ENCODE peak calls at places on chromosomes 6 and 20, in five cellular contexts. R is endodermal cell; X is CD4-positive, alpha-beta T cell; W is spleen; M is PC-9. C is an unnamed sample.
A peak's percentile ranks its signal among the peaks of the same experiment; 100 is the strongest.

GRCh38 chr20:43535370-43536004 is 23.3 kb upstream of the SGK2 start:
- DNase-seq in X (no peak), M (no peak), R (no peak), W (no peak), C (no peak)

GRCh38 chr20:63027425-63028389 is 20.9 kb upstream of the BHLHE23 start:
- DNase-seq in R (no peak), M (no peak), W (peak; percentile 68), X (no peak), C (peak; percentile 64)

GRCh38 chr6:20700375-20700774 is 166.1 kb downstream of the CDKAL1 start:
- DNase-seq in X (no peak), W (no peak), R (no peak), M (no peak), C (no peak)

GRCh38 chr6:34459899-34460593 is 5.8 kb upstream of the PACSIN1 start:
- DNase-seq in X (peak; percentile 27), M (no peak), W (peak; percentile 33), R (peak; percentile 86), C (peak; percentile 78)

GRCh38 chr6:22204153-22204552 is 92.7 kb downstream of the PRL start:
- DNase-seq in W (no peak), R (no peak), X (no peak), M (no peak), C (no peak)

GRCh38 chr6:104855507-104855906 is 4.2 kb downstream of the HACE1 start:
- DNase-seq in X (no peak), R (no peak), M (no peak), W (no peak), C (no peak)

GRCh38 chr6:30655743-30656094 is 8.8 kb downstream of the C6orf136 start:
- DNase-seq in R (no peak), W (no peak), M (no peak), X (no peak), C (no peak)

GRCh38 chr6:120056085-120056484 is 706.5 kb upstream of the MAN1A1 start:
- DNase-seq in W (no peak), M (no peak), X (no peak), R (peak; percentile 83), C (no peak)

GRCh38 chr6:64930664-64931063 is 776.4 kb downstream of the EYS start:
- DNase-seq in R (no peak), W (no peak), X (no peak), M (no peak), C (no peak)

GRCh38 chr20:38732981-38733380 is 8.7 kb downstream of the SLC32A1 start:
- DNase-seq in X (no peak), R (no peak), M (no peak), W (no peak), C (no peak)

GRCh38 chr6:77930945-77931344 is 278.1 kb downstream of the MEI4 start:
- DNase-seq in W (no peak), X (no peak), M (no peak), R (no peak), C (no peak)

GRCh38 chr20:35305682-35306556 is 13.7 kb upstream of the FAM83C start:
- DNase-seq in W (no peak), R (peak; percentile 36), X (no peak), M (peak; percentile 99), C (peak; percentile 96)

GRCh38 chr6:16168121-16168520 is 39.2 kb downstream of the MYLIP start:
- DNase-seq in M (no peak), W (no peak), X (no peak), R (no peak), C (no peak)

GRCh38 chr6:87350516-87350915 is 5.9 kb downstream of the C6orf163 start:
- DNase-seq in W (no peak), M (no peak), X (no peak), R (no peak), C (no peak)

GRCh38 chr20:58549681-58550542 is 34.7 kb upstream of the APCDD1L start:
- DNase-seq in W (no peak), R (peak; percentile 22), M (peak; percentile 32), X (no peak), C (no peak)

GRCh38 chr20:14441201-14441600 is 103.8 kb upstream of the FLRT3 start:
- DNase-seq in W (no peak), X (no peak), R (no peak), M (no peak), C (no peak)

GRCh38 chr6:151370509-151371078 is 20.8 kb downstream of the ZBTB2 start:
- DNase-seq in X (no peak), M (no peak), R (peak; percentile 53), W (no peak), C (no peak)

GRCh38 chr6:18362058-18362561 is 25.0 kb upstream of the RNF144B start:
- DNase-seq in R (no peak), W (no peak), M (peak; percentile 39), X (no peak), C (no peak)

GRCh38 chr6:144063246-144063743 is 32.1 kb downstream of the SF3B5 start:
- DNase-seq in W (no peak), X (no peak), R (peak; percentile 65), M (no peak), C (no peak)

GRCh38 chr20:59579404-59580207 is 24.7 kb upstream of the PHACTR3 start:
- DNase-seq in X (no peak), R (no peak), M (no peak), W (no peak), C (no peak)

GRCh38 chr6:105282801-105283585 is 103.2 kb upstream of the POPDC3 start:
- DNase-seq in X (no peak), W (no peak), R (no peak), M (peak; percentile 24), C (no peak)

GRCh38 chr6:41585605-41586004 is 39.4 kb downstream of the FOXP4 start:
- DNase-seq in M (no peak), R (no peak), W (no peak), X (no peak), C (no peak)

GRCh38 chr6:108589244-108589730 is 28.6 kb downstream of the FOXO3 start:
- DNase-seq in X (no peak), W (peak; percentile 81), R (peak; percentile 88), M (peak; percentile 90), C (peak; percentile 80)

DNA sequence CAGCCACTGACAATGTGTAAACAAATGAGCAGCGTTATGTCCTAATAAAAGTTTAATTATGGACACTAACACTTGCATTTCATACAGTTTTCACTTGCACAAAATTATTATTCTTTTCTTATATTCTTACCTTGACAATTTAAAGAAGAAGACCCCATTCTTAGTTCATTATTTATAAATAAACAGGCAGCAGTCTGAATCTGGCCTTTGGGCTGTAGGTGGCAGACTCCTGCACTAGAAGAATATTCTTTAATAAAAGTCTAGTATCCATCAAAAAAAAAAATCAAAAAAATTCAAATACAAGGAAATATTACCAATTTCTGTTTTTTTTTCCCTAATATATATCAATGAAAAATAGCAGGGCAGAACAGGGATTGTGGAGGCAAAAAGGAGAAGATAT is 24.8 kb downstream of the PTCHD4 start:
- DNase-seq in W (no peak), R (no peak), X (no peak), M (no peak), C (no peak)
- TF ChIP-seq CTCF in W (no peak), R (peak; percentile 42), X (no peak), M (peak; percentile 46), C (no peak)

GRCh38 chr20:17652411-17652810 is 29.6 kb downstream of the RRBP1 start:
- DNase-seq in R (no peak), X (no peak), M (no peak), W (peak; percentile 64), C (no peak)
- TF ChIP-seq CTCF in R (no peak), X (no peak), M (no peak), W (no peak), C (no peak)

GRCh38 chr6:43378631-43379030 is 9.2 kb upstream of the ZNF318 start:
- DNase-seq in R (no peak), M (no peak), X (no peak), W (no peak), C (no peak)
- TF ChIP-seq CTCF in R (peak; percentile 29), M (no peak), X (no peak), W (no peak), C (no peak)

DNA sequence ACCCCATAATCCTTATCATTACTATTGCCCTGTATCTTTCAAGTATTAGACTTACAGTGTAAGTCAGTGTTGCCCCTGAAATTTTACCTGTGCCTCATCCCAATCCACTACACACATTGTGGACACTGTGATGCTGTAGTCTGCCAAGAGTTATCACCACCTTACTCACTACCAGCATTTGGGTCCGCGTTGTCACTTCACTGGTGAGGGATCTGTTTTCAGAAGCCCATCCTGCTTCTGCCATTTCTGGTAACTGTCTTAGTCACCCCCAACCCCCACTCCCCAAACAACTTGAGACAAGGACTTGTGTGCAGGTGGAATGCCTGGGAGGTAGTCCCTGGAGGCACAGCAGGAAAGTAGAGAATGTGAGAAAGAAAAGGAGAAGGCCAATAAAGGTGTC is 6.0 kb upstream of the RAB44 start:
- DNase-seq in W (no peak), M (no peak), X (no peak), R (peak; percentile 20), C (no peak)
- TF ChIP-seq CTCF in W (no peak), M (no peak), X (no peak), R (no peak), C (no peak)

GRCh38 chr6:157396026-157396425 is 15.0 kb downstream of the ZDHHC14 start:
- DNase-seq in X (no peak), M (no peak), W (no peak), R (no peak), C (no peak)
- TF ChIP-seq CTCF in X (no peak), M (no peak), W (no peak), R (no peak), C (no peak)

DNA sequence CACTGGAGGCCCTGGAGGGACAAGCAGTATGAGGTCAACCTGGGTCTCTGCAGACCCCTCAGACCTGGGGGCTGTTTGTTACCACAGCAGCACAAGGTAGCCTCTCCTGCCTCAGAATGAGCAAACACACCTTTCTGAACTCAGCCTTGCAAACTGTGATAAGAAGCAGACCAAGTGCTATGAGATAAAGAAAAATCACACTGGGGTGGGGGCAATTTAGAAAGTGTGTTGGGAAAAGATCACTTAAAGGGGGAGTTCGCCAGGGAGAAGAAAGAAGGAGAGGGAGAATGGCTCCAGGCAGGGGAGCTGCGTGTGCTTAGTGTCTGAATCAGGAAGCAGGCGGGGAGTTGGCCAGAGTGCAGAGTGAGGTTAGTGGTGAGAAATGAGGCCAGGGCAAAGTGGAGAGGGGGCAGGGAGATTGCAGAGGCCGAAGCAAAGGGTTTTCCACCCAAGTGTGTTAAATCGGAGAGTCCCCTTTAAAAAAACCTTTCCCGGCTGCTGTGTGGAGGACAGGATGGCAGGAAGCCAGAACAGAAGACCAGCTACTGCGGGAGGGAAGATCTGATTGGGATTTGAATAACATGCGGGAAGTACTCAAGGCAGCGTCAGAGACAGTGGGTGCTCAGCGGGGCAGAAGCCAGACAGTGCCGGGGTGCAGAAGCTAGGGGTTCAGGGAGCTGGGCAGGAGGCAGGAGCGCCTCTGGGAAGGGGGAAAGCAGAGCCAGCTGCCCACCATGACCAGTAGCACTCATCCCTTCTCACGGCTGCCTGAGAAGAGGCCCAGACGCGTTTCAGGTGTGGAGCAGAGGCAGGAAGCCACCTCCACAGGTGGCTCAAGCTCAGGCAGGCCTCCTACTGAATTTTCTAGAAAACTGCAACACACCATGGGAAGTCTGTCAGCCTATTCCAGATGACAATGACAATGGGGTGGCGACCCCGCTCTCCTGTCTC is 9.0 kb downstream of the ADA start:
- DNase-seq in X (no peak), W (peak; percentile 83), R (peak; percentile 90), M (peak; percentile 60), C (peak; percentile 68)
- TF ChIP-seq CTCF in X (peak; percentile 36), W (no peak), R (peak; percentile 62), M (no peak), C (no peak)